ENCODE peak calls at places on chromosome 15, in nine cellular contexts. X is A549, P is heart right ventricle, D is AG04450, E is stomach, I is endodermal cell, V is neural progenitor cell, S is endothelial cell of umbilical vein, W is cardiac muscle cell. L is an unnamed sample.

GRCh38 chr15:87619161-87619960 is 637.2 kb downstream of the NTRK3 start:
- DNase-seq in S (peak), I (peak), P (peak), W (peak), V (no peak), E (no peak), X (peak), D (peak), L (no peak)

GRCh38 chr15:50676799-50677483 is 9.7 kb downstream of the TRPM7 start:
- DNase-seq in S (no peak), I (peak), P (no peak), E (no peak), W (peak), X (peak), D (no peak), V (no peak), L (no peak)

GRCh38 chr15:60591491-60592385 is 112.8 kb upstream of the ICE2 start:
- DNase-seq in P (peak), X (peak), D (no peak), E (peak), S (peak), I (peak), V (peak), W (peak), L (peak)

GRCh38 chr15:35674873-35675781 is 129.2 kb upstream of the DPH6 start:
- DNase-seq in W (peak), X (no peak), P (peak), E (no peak), D (no peak), V (no peak), S (peak), I (no peak), L (no peak)

GRCh38 chr15:26937134-26937533 is 33.8 kb upstream of the GABRG3 start:
- DNase-seq in P (no peak), E (no peak), X (no peak), W (no peak), I (no peak), S (no peak), V (no peak), D (no peak), L (no peak)

GRCh38 chr15:80789296-80789695 is 10.1 kb downstream of the CEMIP start:
- DNase-seq in V (no peak), S (no peak), X (no peak), E (no peak), D (no peak), W (peak), I (no peak), P (no peak), L (no peak)

GRCh38 chr15:56038015-56038414 is 44.6 kb upstream of the NEDD4 start:
- DNase-seq in V (no peak), S (peak), W (peak), I (no peak), D (no peak), P (no peak), E (no peak), X (no peak), L (no peak)

GRCh38 chr15:33912326-33912725 is 56.0 kb upstream of the CHRM5 start:
- DNase-seq in X (no peak), V (no peak), I (no peak), P (no peak), D (no peak), S (no peak), W (no peak), E (no peak), L (no peak)

GRCh38 chr15:40511472-40512133 is 40.8 kb downstream of the CHST14 start:
- DNase-seq in X (peak), P (peak), W (peak), E (peak), S (peak), D (no peak), I (peak), V (peak), L (no peak)

GRCh38 chr15:52208306-52208946 is 17.2 kb upstream of the GNB5 start:
- DNase-seq in V (peak), X (peak), I (peak), P (peak), S (peak), W (peak), D (peak), E (peak), L (no peak)

GRCh38 chr15:95556866-95557225 is 773.7 kb upstream of the NR2F2 start:
- DNase-seq in V (peak), S (peak), E (no peak), P (peak), W (peak), X (no peak), D (no peak), I (no peak), L (no peak)

GRCh38 chr15:77631790-77632551 is 741 bp downstream of the LINGO1 start:
- DNase-seq in E (no peak), P (no peak), D (no peak), S (no peak), I (peak), V (peak), W (no peak), X (peak), L (no peak)

GRCh38 chr15:74307827-74308642 is 59.4 kb downstream of the CYP11A1 start:
- DNase-seq in W (peak), P (peak), E (peak), D (no peak), V (peak), I (peak), X (peak), S (peak), L (no peak)

GRCh38 chr15:88664151-88664778 is 25.4 kb downstream of the ISG20 start:
- DNase-seq in S (peak), X (no peak), I (no peak), P (no peak), D (no peak), W (peak), E (peak), V (no peak), L (peak)

GRCh38 chr15:74123131-74123429 is 7.3 kb upstream of the ISLR2 start:
- DNase-seq in X (no peak), E (no peak), D (no peak), W (no peak), P (no peak), I (peak), V (peak), S (no peak), L (no peak)

GRCh38 chr15:98671060-98672008 is 23.0 kb downstream of the IGF1R start:
- DNase-seq in E (no peak), X (no peak), I (peak), S (peak), V (peak), D (no peak), P (no peak), W (peak), L (no peak)

GRCh38 chr15:82538961-82539689 is 1.1 kb downstream of the RPS17 start:
- DNase-seq in P (no peak), E (no peak), S (peak), W (peak), V (no peak), D (no peak), X (no peak), I (peak), L (no peak)

DNA sequence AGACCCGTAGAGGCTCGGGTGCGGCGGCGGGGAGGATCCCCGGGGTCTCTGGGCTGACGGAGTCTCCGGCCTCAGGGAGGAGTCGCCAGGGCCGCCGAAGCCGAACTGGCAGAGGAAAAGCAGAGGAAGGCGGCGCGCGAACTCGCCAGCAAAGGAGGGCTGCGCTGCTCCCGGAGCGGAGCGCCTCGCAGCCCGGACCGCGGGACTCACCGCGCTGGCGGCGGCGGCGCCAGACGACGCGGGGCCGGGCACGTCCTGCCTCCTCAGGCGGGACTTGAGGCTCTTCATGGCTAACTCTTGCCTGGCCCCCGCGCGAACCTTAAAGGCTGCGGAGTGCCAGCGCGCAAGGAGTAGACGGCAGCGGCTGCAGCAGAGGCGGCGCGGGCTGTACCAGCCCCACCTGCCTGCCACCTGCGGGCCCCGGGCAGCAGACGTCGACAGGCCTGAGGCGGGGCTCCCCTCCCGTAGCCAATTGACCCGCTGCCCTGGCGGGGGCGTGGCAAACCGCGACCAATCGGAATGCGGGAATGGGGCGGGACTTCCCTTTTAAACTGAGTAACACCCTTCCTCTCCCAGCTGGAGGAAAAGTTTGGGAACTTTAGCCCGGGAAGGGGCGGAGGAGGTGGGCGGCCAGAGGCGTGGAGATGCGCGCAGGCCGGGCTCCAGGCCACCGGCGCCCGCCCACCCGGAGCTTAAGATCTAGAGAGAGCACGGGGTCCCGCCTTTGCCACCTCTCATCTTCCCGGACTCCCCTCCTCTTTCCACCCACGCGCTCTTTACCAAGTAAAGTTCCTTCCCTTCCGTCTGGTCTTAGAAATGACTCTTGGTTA is at the start of gene UACA:
- DNase-seq in V (peak), D (peak), E (peak), P (peak), X (peak), I (peak), S (peak), W (peak), L (peak)
- TF ChIP-seq CTCF in V (no peak), D (no peak), E (peak), P (no peak), X (no peak), I (no peak), S (no peak), W (no peak), L (no peak)

GRCh38 chr15:70078578-70079417 is 18.9 kb downstream of the TLE3 start:
- DNase-seq in X (no peak), D (no peak), I (no peak), V (no peak), W (no peak), S (no peak), E (peak), P (no peak), L (no peak)
- H3K4me3 ChIP-seq in X (no peak), D (no peak), I (no peak), V (no peak), W (no peak), S (no peak), E (no peak), P (no peak), L (no peak)

DNA sequence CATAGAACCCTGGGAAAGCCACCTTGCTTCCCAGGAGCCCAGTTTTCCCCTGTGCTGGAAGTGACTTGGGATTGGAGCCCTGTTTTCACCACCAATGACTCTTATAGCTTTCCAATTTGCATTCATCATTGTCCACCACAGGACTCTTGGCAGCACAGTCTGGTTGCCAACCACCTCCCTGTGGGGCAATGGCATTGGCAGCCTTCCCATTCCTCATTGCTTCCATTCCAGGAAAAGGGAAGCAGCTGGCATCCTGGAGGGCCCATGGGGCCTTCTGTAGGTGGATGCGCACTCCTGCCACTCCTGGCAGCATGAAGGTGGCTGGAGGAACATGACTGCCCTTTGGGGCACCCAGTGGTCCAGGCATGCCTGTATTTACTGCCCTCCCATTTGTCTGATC is 57.7 kb downstream of the FEM1B start:
- DNase-seq in X (peak), P (no peak), V (no peak), S (peak), W (no peak), E (no peak), D (no peak), I (no peak), L (peak)
- H3K27ac ChIP-seq in X (peak), P (peak), V (no peak), S (no peak), W (no peak), E (no peak), D (peak), I (no peak), L (peak)

GRCh38 chr15:69593488-69593887 is 140.9 kb downstream of the RPLP1 start:
- DNase-seq in X (no peak), D (no peak), I (no peak), E (no peak), P (no peak), W (no peak), V (no peak), S (no peak), L (no peak)

GRCh38 chr15:69597061-69597592 is 144.5 kb downstream of the RPLP1 start:
- DNase-seq in E (peak), W (no peak), V (no peak), S (no peak), X (no peak), P (no peak), D (no peak), I (no peak), L (no peak)

GRCh38 chr15:69593981-69594966 is 141.7 kb downstream of the RPLP1 start:
- DNase-seq in V (no peak), D (no peak), X (peak), W (peak), P (peak), I (peak), S (no peak), E (peak), L (peak)

GRCh38 chr15:69592954-69593353 is 140.3 kb downstream of the RPLP1 start:
- DNase-seq in V (no peak), S (no peak), I (no peak), E (no peak), W (no peak), D (no peak), P (no peak), X (peak), L (no peak)

DNA sequence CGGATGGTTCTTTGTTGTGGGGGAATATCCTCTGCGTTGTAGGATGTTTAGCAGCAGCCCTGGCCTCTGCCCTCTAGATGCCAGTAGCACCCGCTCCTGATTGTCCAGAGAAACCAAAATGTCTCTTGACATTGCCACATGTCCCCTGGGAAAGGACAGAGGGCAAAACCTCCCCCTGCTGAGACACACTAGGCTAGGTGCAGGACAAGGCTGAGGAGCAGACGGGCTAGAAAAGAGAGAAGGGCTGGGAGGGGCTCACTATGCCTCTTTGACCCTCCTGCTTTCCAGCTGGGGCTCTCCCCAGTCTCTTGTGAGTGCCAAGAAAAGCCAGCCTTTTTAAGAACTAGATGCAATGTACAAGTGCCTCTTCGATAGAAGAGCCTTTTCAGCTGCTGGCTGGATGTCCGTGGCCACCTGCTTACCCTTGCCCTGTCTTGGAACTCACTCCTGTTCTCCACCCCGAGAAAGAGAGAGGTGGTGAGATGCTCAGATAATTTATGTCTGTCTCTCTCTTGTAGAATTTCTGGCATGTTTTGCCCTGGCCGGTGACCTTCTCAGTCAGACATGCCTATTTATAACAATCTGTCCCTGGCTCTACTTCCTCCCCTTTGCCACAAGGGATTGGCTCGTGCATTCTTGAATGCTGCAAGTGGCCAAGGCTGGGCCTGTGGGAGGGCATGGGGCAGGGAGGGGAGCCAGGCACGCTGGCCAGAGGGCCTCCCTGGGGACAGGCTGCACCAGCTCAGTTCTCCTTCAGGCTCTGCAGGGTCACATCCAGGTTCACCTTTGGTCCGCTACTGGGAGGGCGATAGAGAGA is 142.6 kb downstream of the RPLP1 start:
- DNase-seq in X (peak), W (no peak), P (peak), I (no peak), V (no peak), D (no peak), E (peak), S (no peak), L (peak)
- TF ChIP-seq CTCF in X (no peak), W (no peak), P (no peak), I (peak), V (no peak), D (no peak), E (no peak), S (no peak), L (no peak)

DNA sequence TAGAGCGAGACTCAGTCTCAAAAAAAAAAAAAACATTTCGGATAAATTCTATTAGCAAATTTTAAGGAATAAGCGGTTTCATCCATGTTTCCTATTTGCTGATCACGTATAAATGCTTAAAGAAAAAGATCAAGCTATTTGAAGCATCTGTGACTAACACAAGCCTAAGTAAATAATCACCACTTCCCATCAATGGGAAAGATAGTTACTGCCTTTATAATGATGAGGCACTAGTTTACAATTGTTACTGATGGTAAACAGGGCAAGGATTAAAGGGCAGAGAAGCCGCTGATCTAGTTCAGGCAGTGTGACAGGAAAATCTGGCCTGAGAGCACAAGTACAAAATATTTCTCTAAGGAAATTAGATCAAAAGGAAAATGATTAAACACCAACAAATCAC is 13.7 kb downstream of the CLPX start:
- DNase-seq in V (no peak), E (no peak), P (no peak), W (no peak), D (no peak), X (peak), S (no peak), I (no peak), L (no peak)
- H3K4me3 ChIP-seq in V (no peak), E (no peak), P (no peak), W (no peak), D (no peak), X (no peak), S (no peak), I (no peak), L (no peak)

GRCh38 chr15:48858401-48858800 is 19.5 kb upstream of the EID1 start:
- DNase-seq in P (no peak), X (peak), I (no peak), S (no peak), D (no peak), E (no peak), W (peak), V (no peak), L (no peak)
- H3K27ac ChIP-seq in P (no peak), X (no peak), I (no peak), S (no peak), D (no peak), E (no peak), W (no peak), V (no peak), L (no peak)